ENCODE peak calls at places on chromosomes 5 and 9, in five cellular contexts. S is NCI-H1436 treated with DMSO at 0.1 percent for 48 hours; D is NCI-H1694; F is germinal center; E is stimulated activated naive CD4-positive, alpha-beta T cell. Q is an unnamed sample.

GRCh38 chr9:127898433-127899199 is 787 bp downstream of the ST6GALNAC6 start:
- DNase-seq in S (no peak), E (no peak), F (no peak), D (no peak), Q (peak; percentile 83)

GRCh38 chr9:20524776-20525175 is 97.5 kb downstream of the MLLT3 start:
- DNase-seq in D (no peak), S (no peak), E (no peak), F (no peak), Q (no peak)

GRCh38 chr5:1800470-1801060 is 642 bp upstream of the NDUFS6 start:
- DNase-seq in D (no peak), S (no peak), F (peak; percentile 43), E (peak; percentile 55), Q (no peak)

GRCh38 chr9:101571114-101571513 is 23.7 kb downstream of the PPP3R2 start:
- DNase-seq in S (no peak), F (no peak), E (no peak), D (no peak), Q (no peak)

GRCh38 chr9:104970588-104970987 is 42.6 kb upstream of the ABCA1 start:
- DNase-seq in D (no peak), E (no peak), S (no peak), F (no peak), Q (no peak)

GRCh38 chr9:16619341-16619740 is 251.1 kb downstream of the BNC2 start:
- DNase-seq in D (no peak), F (no peak), E (no peak), S (no peak), Q (no peak)

GRCh38 chr9:74803366-74804017 is 84.2 kb downstream of the TRPM6 start:
- DNase-seq in D (no peak), S (no peak), E (no peak), F (no peak), Q (no peak)

GRCh38 chr9:76725181-76725580 is 39.1 kb upstream of the PCA3 start:
- DNase-seq in S (no peak), F (no peak), D (no peak), E (no peak), Q (no peak)

GRCh38 chr9:110835404-110835803 is 166.8 kb downstream of the MUSK start:
- DNase-seq in F (no peak), D (no peak), E (no peak), S (no peak), Q (no peak)

GRCh38 chr9:33750307-33750838 is 45.0 kb upstream of the PRSS3 start:
- DNase-seq in S (no peak), E (no peak), F (no peak), D (no peak), Q (no peak)